ENCODE peak calls at places on chromosomes 12 and 14, in ten cellular contexts. G is ovary; N is colonic mucosa; Y is H1; O is CD8-positive, alpha-beta memory T cell; L is Karpas-422; I is cardiac muscle cell; X is GM06990; T is cardiac fibroblast; R is GM12865. F is an unnamed sample.

GRCh38 chr12:131755305-131756113 is 44.6 kb downstream of the SFSWAP start:
- DNase-seq in Y (no peak), O (no peak), I (peak), R (peak), N (no peak), X (no peak), T (peak), G (no peak), L (peak), F (peak)

GRCh38 chr12:93098077-93098476 is 169.0 kb upstream of the EEA1 start:
- DNase-seq in R (peak), I (peak), Y (no peak), X (peak), T (peak), L (peak), N (peak), O (peak), G (peak), F (peak)

GRCh38 chr14:90510208-90510607 is 113.4 kb downstream of the CALM1 start:
- DNase-seq in N (peak), L (no peak), G (no peak), O (no peak), I (no peak), T (no peak), Y (no peak), R (no peak), X (no peak), F (no peak)

GRCh38 chr12:114215766-114216165 is 190.2 kb downstream of the TBX5 start:
- DNase-seq in O (no peak), I (no peak), R (no peak), G (no peak), Y (no peak), L (no peak), X (no peak), T (no peak), N (no peak), F (no peak)

GRCh38 chr14:103002578-103003350 is 54.6 kb downstream of the CDC42BPB start:
- DNase-seq in R (no peak), G (no peak), O (no peak), Y (no peak), I (no peak), T (no peak), L (peak), N (no peak), X (no peak), F (no peak)

GRCh38 chr14:95255013-95255412 is 64.7 kb downstream of the CLMN start:
- DNase-seq in X (no peak), N (no peak), I (no peak), Y (no peak), G (no peak), O (no peak), R (peak), L (peak), T (no peak), F (no peak)

GRCh38 chr14:50303744-50304471 is 8.1 kb downstream of the L2HGDH start:
- DNase-seq in G (no peak), I (peak), T (peak), Y (no peak), N (no peak), X (no peak), L (peak), R (no peak), O (no peak), F (peak)

GRCh38 chr12:118645219-118645618 is 268.9 kb downstream of the SUDS3 start:
- DNase-seq in G (no peak), O (no peak), I (no peak), X (no peak), N (peak), L (peak), T (no peak), R (peak), Y (no peak), F (no peak)

GRCh38 chr14:95545769-95546168 is 10.9 kb downstream of the GLRX5 start:
- DNase-seq in O (no peak), T (peak), Y (no peak), X (no peak), G (no peak), R (no peak), I (peak), N (no peak), L (no peak), F (peak)

GRCh38 chr12:31591308-31591901 is 469 bp upstream of the DENND5B start:
- DNase-seq in O (no peak), T (peak), G (peak), X (no peak), Y (no peak), L (peak), N (peak), I (peak), R (peak), F (peak)

GRCh38 chr12:122983789-122984515 is 3.5 kb downstream of the ARL6IP4 start:
- DNase-seq in R (no peak), I (peak), X (no peak), Y (no peak), G (no peak), T (peak), O (no peak), L (no peak), N (no peak), F (no peak)

GRCh38 chr12:46296822-46297221 is 28.0 kb upstream of the SLC38A1 start:
- DNase-seq in T (no peak), G (no peak), Y (no peak), X (no peak), L (no peak), I (no peak), N (no peak), R (no peak), O (no peak), F (no peak)

GRCh38 chr12:92075425-92075891 is 70.2 kb downstream of the BTG1 start:
- DNase-seq in N (no peak), X (no peak), O (no peak), Y (no peak), T (peak), I (peak), L (peak), R (no peak), G (no peak), F (peak)

GRCh38 chr14:21455592-21455911 is 371 bp downstream of the CHD8 start:
- DNase-seq in N (no peak), L (no peak), O (no peak), I (peak), Y (no peak), T (no peak), R (no peak), X (no peak), G (no peak), F (no peak)

GRCh38 chr12:129844662-129845061 is 59.2 kb downstream of the TMEM132D start:
- DNase-seq in O (no peak), N (no peak), X (no peak), Y (no peak), L (no peak), G (no peak), I (no peak), R (no peak), T (no peak), F (no peak)

GRCh38 chr14:32193532-32193931 is 8.3 kb upstream of the RNU6-7 start:
- DNase-seq in O (no peak), Y (no peak), L (no peak), G (no peak), N (no peak), T (no peak), R (no peak), X (no peak), I (no peak), F (no peak)
- H3K4me3 ChIP-seq in O (no peak), Y (no peak), L (no peak), G (no peak), N (no peak), T (no peak), R (no peak), X (no peak), I (no peak), F (no peak)

GRCh38 chr14:60720962-60721330 is 3.2 kb downstream of the SIX4 start:
- DNase-seq in O (no peak), Y (no peak), L (no peak), T (no peak), G (no peak), R (no peak), N (no peak), X (no peak), I (no peak), F (no peak)

GRCh38 chr14:60721331-60722162 is 2.6 kb downstream of the SIX4 start:
- DNase-seq in O (peak), X (peak), R (peak), I (peak), G (peak), N (peak), T (peak), L (peak), Y (no peak), F (peak)

GRCh38 chr14:60722163-60722835 is 1.9 kb downstream of the SIX4 start:
- DNase-seq in N (no peak), I (peak), G (peak), X (peak), L (peak), Y (no peak), R (peak), T (peak), O (no peak), F (peak)

GRCh38 chr14:60722836-60723217 is 1.3 kb downstream of the SIX4 start:
- DNase-seq in Y (no peak), N (no peak), R (no peak), O (no peak), T (peak), X (no peak), I (peak), G (peak), L (peak), F (no peak)

DNA sequence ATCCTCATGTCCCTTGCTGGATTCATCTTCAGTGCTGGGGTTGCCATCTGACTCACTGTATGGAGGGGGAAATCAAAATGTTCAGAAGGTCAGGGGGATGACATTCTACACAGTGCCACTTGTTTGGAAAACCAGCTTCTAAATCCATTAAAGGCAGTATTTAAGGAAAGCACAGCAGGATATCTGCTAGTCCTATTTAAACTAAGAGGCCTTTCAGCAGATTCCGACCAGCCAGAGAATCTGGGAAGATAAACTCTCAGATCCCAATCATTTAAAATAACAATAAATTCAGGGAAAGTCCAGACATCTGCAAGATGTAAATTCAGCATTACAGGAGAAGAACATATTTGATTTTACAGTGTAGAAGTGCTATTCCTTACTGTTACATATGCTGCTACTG is 3.8 kb downstream of the SIX4 start:
- DNase-seq in Y (no peak), G (no peak), X (no peak), T (no peak), I (no peak), R (no peak), N (no peak), O (no peak), L (no peak), F (no peak)
- H3K4me3 ChIP-seq in Y (no peak), G (no peak), X (no peak), T (no peak), I (no peak), R (no peak), N (no peak), O (no peak), L (peak), F (no peak)

DNA sequence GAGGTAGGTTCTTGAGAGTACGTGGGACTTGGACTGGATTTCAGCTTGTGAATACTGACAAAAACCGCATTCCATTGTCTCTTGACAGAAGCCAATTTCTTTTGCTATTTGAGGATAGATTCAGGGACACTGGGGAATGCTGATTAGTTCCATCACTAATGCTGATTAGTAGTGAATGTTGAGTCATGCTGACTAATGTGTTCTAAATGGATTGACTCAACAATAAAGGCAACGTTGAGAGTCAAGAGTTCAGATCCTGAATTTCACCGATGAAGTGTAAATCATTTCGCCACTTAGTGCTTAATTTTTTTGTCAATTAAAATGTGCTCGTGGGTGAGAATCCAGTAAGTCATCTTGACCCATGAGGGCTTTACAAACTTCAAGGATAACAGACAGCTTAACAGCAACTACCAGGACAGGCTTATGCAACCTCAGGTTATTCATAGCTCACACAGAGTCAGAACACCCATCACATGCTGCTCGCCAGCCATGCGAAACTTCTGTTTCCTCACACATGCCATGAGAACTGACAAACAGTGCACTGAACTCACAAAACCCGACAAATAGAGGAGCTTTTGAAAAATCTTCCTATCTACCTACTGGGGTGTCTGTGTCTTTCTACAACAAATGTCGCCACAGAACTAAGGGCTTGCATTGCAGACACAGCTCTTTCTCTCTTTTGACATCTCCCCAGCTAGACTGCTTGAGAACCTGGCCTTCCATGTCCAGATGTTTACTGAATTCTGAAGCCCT is 316.5 kb downstream of the ZFP36L1 start:
- DNase-seq in O (no peak), X (peak), N (no peak), I (peak), R (peak), L (no peak), G (no peak), T (peak), Y (no peak), F (peak)
- H3K4me3 ChIP-seq in O (no peak), X (no peak), N (no peak), I (no peak), R (no peak), L (no peak), G (no peak), T (no peak), Y (no peak), F (no peak)

DNA sequence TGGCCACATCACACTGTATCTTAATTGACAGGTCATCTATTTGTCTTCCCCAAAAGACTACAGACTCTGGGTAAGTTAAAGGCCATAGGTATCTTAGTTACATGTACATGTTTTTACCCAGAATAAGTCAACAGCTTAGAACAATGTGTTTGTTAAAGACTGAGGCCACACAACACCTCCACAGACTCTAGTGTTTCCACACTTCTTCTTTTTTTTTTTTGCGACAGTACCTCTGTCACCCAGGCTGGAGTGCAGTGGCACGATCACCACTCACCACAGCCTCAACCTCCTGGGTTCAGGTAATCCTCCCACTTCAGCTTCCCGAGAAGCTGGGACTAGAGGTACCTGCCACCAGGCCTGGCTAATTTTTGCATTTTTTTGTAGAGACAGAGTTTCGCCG is 1.3 kb downstream of the GPN3 start:
- DNase-seq in G (no peak), O (no peak), Y (no peak), R (no peak), I (no peak), L (peak), X (no peak), N (no peak), T (no peak), F (no peak)
- H3K4me3 ChIP-seq in G (peak), O (no peak), Y (peak), R (peak), I (peak), L (peak), X (peak), N (no peak), T (no peak), F (no peak)

F was measured in mesenchymal stem cell.